ENCODE peak calls at places on chromosome 15, in nine cellular contexts. One of them, this sample, is unnamed.

GRCh38 chr15:86197770-86198169 is 118.1 kb downstream of the AGBL1 start:
- ATAC-seq in CD8-positive, alpha-beta T cell: no peak
- ATAC-seq in HepG2: no peak
- ATAC-seq in heart left ventricle: no peak
- ATAC-seq in pancreas: no peak
- ATAC-seq in activated T-cell treated with anti-CD3 and anti-CD28 coated beads, Interleukin-2, amount 50 U/mL, for 72 hours: no peak
- ATAC-seq in Right ventricle myocardium superior: no peak
- ATAC-seq in left ventricle myocardium superior: no peak
- ATAC-seq in left lung: no peak
- ATAC-seq in this sample: no peak

GRCh38 chr15:62099171-62099601 is 32.4 kb downstream of the C2CD4A start:
- ATAC-seq in pancreas: peak; percentile 96
- ATAC-seq in heart left ventricle: peak; percentile 74
- ATAC-seq in left lung: no peak
- ATAC-seq in HepG2: no peak
- ATAC-seq in left ventricle myocardium superior: no peak
- ATAC-seq in Right ventricle myocardium superior: no peak
- ATAC-seq in activated T-cell treated with anti-CD3 and anti-CD28 coated beads, Interleukin-2, amount 50 U/mL, for 72 hours: no peak
- ATAC-seq in CD8-positive, alpha-beta T cell: peak; percentile 26
- ATAC-seq in this sample: peak; percentile 92

GRCh38 chr15:48400086-48400485 is 68.9 kb downstream of the DUT start:
- ATAC-seq in left ventricle myocardium superior: no peak
- ATAC-seq in CD8-positive, alpha-beta T cell: no peak
- ATAC-seq in left lung: no peak
- ATAC-seq in pancreas: no peak
- ATAC-seq in HepG2: no peak
- ATAC-seq in heart left ventricle: no peak
- ATAC-seq in activated T-cell treated with anti-CD3 and anti-CD28 coated beads, Interleukin-2, amount 50 U/mL, for 72 hours: no peak
- ATAC-seq in Right ventricle myocardium superior: no peak
- ATAC-seq in this sample: no peak

GRCh38 chr15:52391074-52391473 is 95.5 kb upstream of the MYO5C start:
- ATAC-seq in Right ventricle myocardium superior: no peak
- ATAC-seq in HepG2: no peak
- ATAC-seq in left lung: no peak
- ATAC-seq in CD8-positive, alpha-beta T cell: no peak
- ATAC-seq in heart left ventricle: no peak
- ATAC-seq in left ventricle myocardium superior: no peak
- ATAC-seq in pancreas: no peak
- ATAC-seq in activated T-cell treated with anti-CD3 and anti-CD28 coated beads, Interleukin-2, amount 50 U/mL, for 72 hours: no peak
- ATAC-seq in this sample: no peak

GRCh38 chr15:68408526-68408925 is 23.4 kb downstream of the ITGA11 start:
- ATAC-seq in pancreas: no peak
- ATAC-seq in Right ventricle myocardium superior: no peak
- ATAC-seq in heart left ventricle: no peak
- ATAC-seq in left ventricle myocardium superior: no peak
- ATAC-seq in left lung: no peak
- ATAC-seq in CD8-positive, alpha-beta T cell: no peak
- ATAC-seq in activated T-cell treated with anti-CD3 and anti-CD28 coated beads, Interleukin-2, amount 50 U/mL, for 72 hours: no peak
- ATAC-seq in HepG2: no peak
- ATAC-seq in this sample: no peak

GRCh38 chr15:69757186-69757585 is 304.6 kb downstream of the RPLP1 start:
- ATAC-seq in Right ventricle myocardium superior: no peak
- ATAC-seq in left lung: no peak
- ATAC-seq in activated T-cell treated with anti-CD3 and anti-CD28 coated beads, Interleukin-2, amount 50 U/mL, for 72 hours: peak; percentile 66
- ATAC-seq in CD8-positive, alpha-beta T cell: no peak
- ATAC-seq in left ventricle myocardium superior: no peak
- ATAC-seq in HepG2: no peak
- ATAC-seq in heart left ventricle: no peak
- ATAC-seq in pancreas: no peak
- ATAC-seq in this sample: peak; percentile 61

GRCh38 chr15:66504563-66505429 is at the start of the genes RPL4 and ZWILCH:
- ATAC-seq in Right ventricle myocardium superior: peak; percentile 97
- ATAC-seq in left lung: peak; percentile 95
- ATAC-seq in activated T-cell treated with anti-CD3 and anti-CD28 coated beads, Interleukin-2, amount 50 U/mL, for 72 hours: peak; percentile 92
- ATAC-seq in pancreas: peak; percentile 93
- ATAC-seq in heart left ventricle: peak; percentile 94
- ATAC-seq in CD8-positive, alpha-beta T cell: peak; percentile 86
- ATAC-seq in left ventricle myocardium superior: peak; percentile 96
- ATAC-seq in HepG2: peak; percentile 90
- ATAC-seq in this sample: peak; percentile 94

GRCh38 chr15:39235084-39235795 is 345.6 kb upstream of the THBS1 start:
- ATAC-seq in activated T-cell treated with anti-CD3 and anti-CD28 coated beads, Interleukin-2, amount 50 U/mL, for 72 hours: peak; percentile 56
- ATAC-seq in pancreas: no peak
- ATAC-seq in Right ventricle myocardium superior: no peak
- ATAC-seq in left lung: peak; percentile 32
- ATAC-seq in left ventricle myocardium superior: no peak
- ATAC-seq in CD8-positive, alpha-beta T cell: no peak
- ATAC-seq in heart left ventricle: no peak
- ATAC-seq in HepG2: no peak
- ATAC-seq in this sample: peak; percentile 34

GRCh38 chr15:26864664-26865191 is 2.1 kb upstream of the GABRA5 start:
- ATAC-seq in heart left ventricle: peak; percentile 79
- ATAC-seq in activated T-cell treated with anti-CD3 and anti-CD28 coated beads, Interleukin-2, amount 50 U/mL, for 72 hours: no peak
- ATAC-seq in CD8-positive, alpha-beta T cell: no peak
- ATAC-seq in pancreas: peak; percentile 85
- ATAC-seq in left lung: peak; percentile 75
- ATAC-seq in left ventricle myocardium superior: peak; percentile 85
- ATAC-seq in Right ventricle myocardium superior: peak; percentile 75
- ATAC-seq in HepG2: peak; percentile 54
- ATAC-seq in this sample: no peak

GRCh38 chr15:79942656-79943481 is 28.1 kb downstream of the BCL2A1 start:
- ATAC-seq in left ventricle myocardium superior: no peak
- ATAC-seq in activated T-cell treated with anti-CD3 and anti-CD28 coated beads, Interleukin-2, amount 50 U/mL, for 72 hours: peak; percentile 37
- ATAC-seq in Right ventricle myocardium superior: no peak
- ATAC-seq in heart left ventricle: no peak
- ATAC-seq in HepG2: peak; percentile 25
- ATAC-seq in pancreas: no peak
- ATAC-seq in left lung: no peak
- ATAC-seq in CD8-positive, alpha-beta T cell: no peak
- ATAC-seq in this sample: peak; percentile 68

GRCh38 chr15:69410290-69410874 is 3.8 kb upstream of the KIF23 start:
- ATAC-seq in left lung: peak; percentile 32
- ATAC-seq in activated T-cell treated with anti-CD3 and anti-CD28 coated beads, Interleukin-2, amount 50 U/mL, for 72 hours: peak; percentile 57
- ATAC-seq in HepG2: no peak
- ATAC-seq in left ventricle myocardium superior: peak; percentile 26
- ATAC-seq in CD8-positive, alpha-beta T cell: no peak
- ATAC-seq in heart left ventricle: peak; percentile 60
- ATAC-seq in pancreas: no peak
- ATAC-seq in Right ventricle myocardium superior: no peak
- ATAC-seq in this sample: peak; percentile 33